ENCODE peak calls at places on chromosome 13, in four cellular contexts. Q, E, B and K are unnamed samples.

GRCh38 chr13:113114511-113115362 is 7.9 kb upstream of the F10 start:
- DNase-seq in Q (no peak), E (no peak), B (peak), K (no peak)

GRCh38 chr13:41061914-41062837 is 867 bp downstream of the WBP4 start:
- DNase-seq in Q (no peak), E (no peak), B (no peak), K (peak)

GRCh38 chr13:66563076-66563475 is 667.1 kb downstream of the PCDH9 start:
- DNase-seq in Q (no peak), E (no peak), B (no peak), K (no peak)

GRCh38 chr13:79749985-79750551 is 269.1 kb downstream of the NDFIP2 start:
- DNase-seq in Q (peak), E (peak), B (peak), K (peak)

GRCh38 chr13:36919833-36920611 is at the start of gene SMAD9:
- DNase-seq in Q (peak), E (peak), B (peak), K (peak)

GRCh38 chr13:100361504-100361903 is 227.1 kb downstream of the GGACT start:
- DNase-seq in Q (no peak), E (no peak), B (no peak), K (no peak)

GRCh38 chr13:94328336-94329041 is 151.0 kb downstream of the DCT start:
- DNase-seq in Q (no peak), E (no peak), B (no peak), K (no peak)

GRCh38 chr13:82467626-82468025 is 1414.6 kb downstream of the SLITRK1 start:
- DNase-seq in Q (no peak), E (no peak), B (no peak), K (no peak)

GRCh38 chr13:81275666-81276258 is 934.8 kb upstream of the SPRY2 start:
- DNase-seq in Q (no peak), E (no peak), B (no peak), K (no peak)

GRCh38 chr13:105804561-105805190 is 730.8 kb downstream of the EFNB2 start:
- DNase-seq in Q (no peak), E (no peak), B (no peak), K (peak)

GRCh38 chr13:110418944-110419343 is 111.9 kb downstream of the COL4A2 start:
- DNase-seq in Q (peak), E (peak), B (no peak), K (no peak)

GRCh38 chr13:31116224-31116623 is 45.5 kb downstream of the HSPH1 start:
- DNase-seq in Q (no peak), E (no peak), B (no peak), K (no peak)

GRCh38 chr13:51942189-51942588 is 69.1 kb downstream of the ATP7B start:
- DNase-seq in Q (no peak), E (no peak), B (no peak), K (no peak)

GRCh38 chr13:113907637-113908617 is 44.1 kb upstream of the GAS6 start:
- DNase-seq in Q (no peak), E (no peak), B (no peak), K (peak)

GRCh38 chr13:46683879-46684278 is 113.1 kb downstream of the ESD start:
- DNase-seq in Q (no peak), E (no peak), B (no peak), K (no peak)

GRCh38 chr13:110047511-110047910 is 259.4 kb downstream of the COL4A1 start:
- DNase-seq in Q (peak), E (peak), B (peak), K (peak)

GRCh38 chr13:88919970-88920628 is 1248.9 kb downstream of the SLITRK5 start:
- DNase-seq in Q (no peak), E (no peak), B (no peak), K (no peak)

GRCh38 chr13:44317752-44318550 is 55.7 kb upstream of the SERP2 start:
- DNase-seq in Q (no peak), E (no peak), B (no peak), K (peak)

GRCh38 chr13:40438999-40439797 is 227.2 kb downstream of the FOXO1 start:
- DNase-seq in Q (no peak), E (no peak), B (no peak), K (peak)

GRCh38 chr13:51477149-51477548 is 24.3 kb upstream of the INTS6 start:
- DNase-seq in Q (no peak), E (no peak), B (no peak), K (no peak)

GRCh38 chr13:71219671-71220070 is 647.3 kb downstream of the DACH1 start:
- DNase-seq in Q (no peak), E (no peak), B (no peak), K (no peak)

GRCh38 chr13:25409938-25410337 is 38.2 kb downstream of the ATP8A2 start:
- DNase-seq in Q (no peak), E (no peak), B (no peak), K (no peak)

GRCh38 chr13:69077267-69077666 is 1030.4 kb upstream of the ATXN8OS start:
- DNase-seq in Q (no peak), E (no peak), B (no peak), K (no peak)

GRCh38 chr13:41426047-41426446 is 31.3 kb upstream of the RGCC start:
- DNase-seq in Q (no peak), E (no peak), B (no peak), K (no peak)

GRCh38 chr13:30065181-30065580 is 214.8 kb upstream of the UBL3 start:
- DNase-seq in Q (no peak), E (no peak), B (no peak), K (no peak)

GRCh38 chr13:39942901-39943273 is 287.4 kb downstream of the COG6 start:
- DNase-seq in Q (peak), E (peak), B (peak), K (peak)

GRCh38 chr13:30413842-30414241 is 8.5 kb upstream of the UBE2L5 start:
- DNase-seq in Q (no peak), E (no peak), B (no peak), K (no peak)

GRCh38 chr13:85316501-85316900 is 482.7 kb downstream of the SLITRK6 start:
- DNase-seq in Q (no peak), E (no peak), B (no peak), K (peak)

GRCh38 chr13:52925775-52926285 is 77.4 kb upstream of the PCDH8 start:
- DNase-seq in Q (peak), E (peak), B (no peak), K (no peak)

GRCh38 chr13:67619346-67619745 is 389.2 kb upstream of the PCDH9 start:
- DNase-seq in Q (no peak), E (no peak), B (no peak), K (no peak)

GRCh38 chr13:106446011-106446410 is 89.5 kb downstream of the EFNB2 start:
- DNase-seq in Q (no peak), E (no peak), B (no peak), K (no peak)

GRCh38 chr13:112012004-112012704 is 54.8 kb upstream of the SOX1 start:
- DNase-seq in Q (no peak), E (no peak), B (peak), K (no peak)

GRCh38 chr13:28220166-28220565 is 81.8 kb downstream of the PAN3 start:
- DNase-seq in Q (no peak), E (no peak), B (no peak), K (peak)

GRCh38 chr13:108345016-108345415 is 75.5 kb downstream of the TNFSF13B start:
- DNase-seq in Q (no peak), E (no peak), B (no peak), K (no peak)

GRCh38 chr13:112066624-112067004 is 335 bp upstream of the SOX1 start:
- DNase-seq in Q (peak), E (peak), B (peak), K (no peak)

GRCh38 chr13:40102854-40103253 is 447.4 kb downstream of the COG6 start:
- DNase-seq in Q (no peak), E (no peak), B (no peak), K (peak)

GRCh38 chr13:67224148-67224846 is 5.8 kb downstream of the PCDH9 start:
- DNase-seq in Q (peak), E (peak), B (peak), K (peak)

DNA sequence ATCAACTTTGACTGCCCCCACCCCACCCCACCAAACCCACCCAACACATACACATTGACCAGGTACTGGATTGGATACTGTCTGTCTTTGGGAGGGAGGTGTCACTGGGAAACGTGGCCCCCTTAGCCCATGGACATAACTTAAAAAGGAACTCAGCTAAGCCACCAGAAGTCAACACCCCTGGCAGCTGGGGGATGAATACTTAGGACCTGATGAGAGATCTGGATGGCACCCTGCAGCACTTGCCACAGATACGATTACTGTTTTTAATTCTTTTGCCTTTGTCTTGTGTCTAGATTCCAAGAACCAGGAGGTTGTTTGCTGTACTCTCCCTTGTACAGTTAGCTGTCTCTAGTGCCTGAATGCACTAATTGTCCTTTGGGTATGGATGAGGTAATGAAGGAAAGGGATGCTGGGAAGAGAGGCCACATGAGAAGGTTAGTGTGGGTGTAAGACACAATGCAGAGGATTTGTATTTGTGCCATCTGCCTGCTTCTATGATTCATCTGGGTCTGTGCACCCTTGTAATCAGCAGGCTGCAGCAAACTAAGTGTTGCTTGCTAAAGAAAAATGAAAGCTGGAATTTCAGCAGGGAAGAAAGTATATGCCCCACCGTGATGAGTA is 385.8 kb downstream of the KCNRG start:
- DNase-seq in Q (no peak), E (no peak), B (no peak), K (peak)
- H3K4me3 ChIP-seq in Q (no peak), E (no peak), B (no peak), K (no peak)

GRCh38 chr13:62544928-62545327 is 1129.3 kb upstream of the PCDH20 start:
- DNase-seq in Q (no peak), E (no peak), B (no peak), K (no peak)
- TF ChIP-seq CTCF in Q (no peak), E (no peak), B (no peak), K (no peak)

DNA sequence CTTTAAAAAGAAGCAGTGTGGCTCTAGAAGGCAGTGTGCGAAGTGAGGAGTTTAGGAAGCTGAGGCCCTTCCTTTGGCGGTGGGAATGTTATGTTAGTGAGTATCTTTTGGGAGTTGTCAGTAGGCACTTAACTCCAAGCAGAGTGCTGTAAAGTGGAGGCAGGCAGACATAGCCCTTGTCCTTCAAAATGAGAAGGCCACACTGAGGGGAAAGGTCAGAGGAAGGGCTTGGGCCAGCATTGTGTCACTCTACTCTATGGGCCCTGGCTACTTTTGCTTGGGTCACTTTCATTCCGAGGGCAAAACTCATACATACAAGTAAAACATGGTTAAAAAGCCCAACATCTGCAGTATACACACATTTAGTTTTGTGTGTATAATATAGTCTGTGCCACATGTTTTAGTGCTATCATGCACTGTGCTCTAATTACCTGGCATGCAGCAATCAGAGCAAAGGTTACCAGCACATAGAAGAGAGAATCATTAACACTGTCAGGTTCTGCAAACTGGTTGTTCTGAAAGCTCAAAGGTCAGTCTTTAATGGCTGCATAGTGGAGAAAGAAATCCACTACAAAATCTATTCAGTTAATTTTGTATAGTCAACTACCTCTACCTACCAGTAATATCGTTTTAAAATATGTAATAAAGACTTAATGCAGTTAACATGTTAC is 64.4 kb downstream of the WASF3 start:
- DNase-seq in Q (no peak), E (no peak), B (no peak), K (no peak)
- H3K4me3 ChIP-seq in Q (no peak), E (no peak), B (no peak), K (no peak)

DNA sequence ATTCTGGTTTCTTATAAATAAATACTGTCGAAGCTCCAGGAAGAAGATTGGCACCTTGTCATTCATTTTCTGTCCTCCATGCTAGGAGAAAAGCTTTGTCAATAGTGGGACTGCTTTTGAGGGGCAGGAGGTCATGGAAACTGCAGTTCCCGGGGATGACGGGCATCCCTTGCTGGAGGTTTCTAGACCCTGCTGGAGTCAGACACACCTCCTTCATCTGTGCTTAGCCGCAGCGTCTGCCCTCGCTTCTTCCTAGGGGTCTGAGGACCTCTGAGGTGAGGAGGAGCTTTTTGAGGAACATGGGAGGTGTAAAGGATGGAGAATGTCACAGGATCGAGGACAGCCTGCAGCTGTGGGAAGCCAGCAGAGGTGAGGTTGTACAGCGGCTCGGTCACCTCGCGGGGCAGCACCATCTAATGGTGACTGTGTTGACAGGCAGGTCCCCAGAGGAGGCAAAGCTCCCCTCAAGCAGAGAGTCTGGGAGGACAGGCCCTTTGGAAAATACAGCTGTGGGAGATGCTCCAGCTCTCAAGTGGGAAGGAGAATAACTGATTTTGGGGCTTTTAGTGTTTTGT is 172.7 kb upstream of the RNF113B start:
- DNase-seq in Q (peak), E (no peak), B (no peak), K (no peak)
- TF ChIP-seq CTCF in Q (no peak), E (peak), B (peak), K (no peak)

DNA sequence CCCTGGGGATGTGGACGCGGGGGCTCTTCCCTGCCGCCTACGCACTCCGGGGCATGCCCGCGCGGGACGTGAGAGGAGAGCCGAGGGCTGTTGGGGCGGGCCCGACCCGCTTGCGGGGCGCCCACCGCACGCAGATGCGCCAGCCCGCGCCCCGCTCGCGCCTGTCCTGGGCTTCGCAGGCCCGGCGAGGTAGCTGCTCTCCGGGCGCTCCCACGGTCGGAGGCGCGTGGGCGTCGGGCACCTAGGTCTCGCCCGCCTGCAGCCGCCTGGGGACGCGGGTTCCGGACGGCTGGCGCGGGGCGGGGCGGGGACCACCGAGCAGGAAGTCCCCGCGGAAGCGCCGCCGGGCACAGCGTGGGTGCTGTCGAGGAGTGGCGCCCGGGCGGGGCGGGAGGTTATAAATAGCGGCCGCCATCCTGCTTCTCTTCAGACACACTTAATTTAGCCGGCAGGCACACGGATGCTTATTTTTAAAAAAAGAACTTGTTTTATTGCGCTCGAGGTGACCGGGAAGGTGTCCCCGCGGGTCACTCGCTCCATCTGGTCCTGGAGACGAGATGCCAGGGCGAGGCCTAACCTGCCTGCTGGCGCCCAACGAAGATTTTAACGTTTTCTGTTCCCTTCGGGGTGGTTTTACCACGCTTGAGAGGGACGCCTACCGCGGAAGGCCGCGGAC is 561 bp upstream of the GJA3 start:
- DNase-seq in Q (peak), E (no peak), B (no peak), K (no peak)
- H3K4me3 ChIP-seq in Q (peak), E (peak), B (peak), K (peak)